ENCODE peak calls at places on chromosomes 16 and 17, in five cellular contexts. J, S, L, U and I are unnamed samples.

GRCh38 chr17:65278050-65278819 is 141.1 kb downstream of the RGS9 start:
- DNase-seq in U (no peak), L (no peak), J (peak), S (peak), I (peak)

GRCh38 chr17:77957215-77957868 is 1.2 kb upstream of the TNRC6C start:
- DNase-seq in J (peak), S (no peak), U (no peak), L (no peak), I (peak)

GRCh38 chr17:48593126-48593829 is at the start of gene HOXB5:
- DNase-seq in S (no peak), L (no peak), J (no peak), U (no peak), I (peak)

GRCh38 chr16:19135896-19136438 is 22.2 kb downstream of the ITPRIPL2 start:
- DNase-seq in S (no peak), J (peak), L (no peak), U (no peak), I (no peak)

GRCh38 chr17:30588798-30589247 is 111.6 kb downstream of the GOSR1 start:
- DNase-seq in U (no peak), L (no peak), S (no peak), J (no peak), I (no peak)

GRCh38 chr16:23330583-23331249 is 28.6 kb downstream of the SCNN1B start:
- DNase-seq in L (no peak), S (no peak), J (no peak), U (no peak), I (no peak)

GRCh38 chr17:28908640-28909098 is 5.8 kb upstream of the DHRS13 start:
- DNase-seq in L (no peak), J (peak), U (no peak), S (peak), I (peak)

GRCh38 chr17:57033296-57033695 is 51.8 kb upstream of the AKAP1 start:
- DNase-seq in U (no peak), J (no peak), S (no peak), L (no peak), I (peak)

GRCh38 chr17:57108656-57109392 is 23.8 kb downstream of the AKAP1 start:
- DNase-seq in L (no peak), J (no peak), S (no peak), U (no peak), I (no peak)

GRCh38 chr17:43568506-43569082 is 22.5 kb upstream of the ETV4 start:
- DNase-seq in L (no peak), U (no peak), J (no peak), S (no peak), I (no peak)